ENCODE peak calls at places on chromosomes 6 and 20, in nine cellular contexts. One of them, this sample, is unnamed.

GRCh38 chr6:130202782-130203181 is 20.0 kb downstream of the SAMD3 start:
- DNase-seq in activated T-cell treated with anti-CD3 and anti-CD28 coated beads, Interleukin-2, amount 50 U/mL, for 4 hours: no peak
- DNase-seq in HTR-8/SVneo: no peak
- DNase-seq in lower leg skin: no peak
- DNase-seq in cardiac fibroblast: no peak
- DNase-seq in progenitor cell of endocrine pancreas: no peak
- DNase-seq in activated CD4-positive, CD25-positive, alpha-beta regulatory T cell: no peak
- DNase-seq in body of pancreas: no peak
- DNase-seq in NCI-H345: no peak
- DNase-seq in this sample: no peak

GRCh38 chr6:168137024-168137423 is 58.0 kb upstream of the FRMD1 start:
- DNase-seq in lower leg skin: no peak
- DNase-seq in body of pancreas: no peak
- DNase-seq in NCI-H345: no peak
- DNase-seq in progenitor cell of endocrine pancreas: no peak
- DNase-seq in HTR-8/SVneo: no peak
- DNase-seq in activated CD4-positive, CD25-positive, alpha-beta regulatory T cell: no peak
- DNase-seq in activated T-cell treated with anti-CD3 and anti-CD28 coated beads, Interleukin-2, amount 50 U/mL, for 4 hours: no peak
- DNase-seq in cardiac fibroblast: no peak
- DNase-seq in this sample: no peak

GRCh38 chr20:48404598-48404997 is 423.2 kb downstream of the PREX1 start:
- DNase-seq in NCI-H345: no peak
- DNase-seq in progenitor cell of endocrine pancreas: no peak
- DNase-seq in lower leg skin: no peak
- DNase-seq in body of pancreas: no peak
- DNase-seq in cardiac fibroblast: no peak
- DNase-seq in activated T-cell treated with anti-CD3 and anti-CD28 coated beads, Interleukin-2, amount 50 U/mL, for 4 hours: no peak
- DNase-seq in HTR-8/SVneo: no peak
- DNase-seq in activated CD4-positive, CD25-positive, alpha-beta regulatory T cell: no peak
- DNase-seq in this sample: no peak

GRCh38 chr6:134863763-134864510 is 86.0 kb downstream of the ALDH8A1 start:
- DNase-seq in body of pancreas: no peak
- DNase-seq in activated T-cell treated with anti-CD3 and anti-CD28 coated beads, Interleukin-2, amount 50 U/mL, for 4 hours: no peak
- DNase-seq in activated CD4-positive, CD25-positive, alpha-beta regulatory T cell: no peak
- DNase-seq in cardiac fibroblast: no peak
- DNase-seq in lower leg skin: no peak
- DNase-seq in NCI-H345: no peak
- DNase-seq in progenitor cell of endocrine pancreas: no peak
- DNase-seq in HTR-8/SVneo: no peak
- DNase-seq in this sample: no peak

GRCh38 chr6:37987008-37987407 is 167.5 kb downstream of the ZFAND3 start:
- DNase-seq in progenitor cell of endocrine pancreas: no peak
- DNase-seq in activated CD4-positive, CD25-positive, alpha-beta regulatory T cell: no peak
- DNase-seq in lower leg skin: no peak
- DNase-seq in activated T-cell treated with anti-CD3 and anti-CD28 coated beads, Interleukin-2, amount 50 U/mL, for 4 hours: no peak
- DNase-seq in NCI-H345: no peak
- DNase-seq in cardiac fibroblast: peak; percentile 80
- DNase-seq in body of pancreas: no peak
- DNase-seq in HTR-8/SVneo: peak; percentile 11
- DNase-seq in this sample: no peak

GRCh38 chr6:5125152-5126006 is 40.2 kb downstream of the PPP1R3G start:
- DNase-seq in activated T-cell treated with anti-CD3 and anti-CD28 coated beads, Interleukin-2, amount 50 U/mL, for 4 hours: no peak
- DNase-seq in HTR-8/SVneo: peak; percentile 54
- DNase-seq in activated CD4-positive, CD25-positive, alpha-beta regulatory T cell: no peak
- DNase-seq in body of pancreas: no peak
- DNase-seq in lower leg skin: no peak
- DNase-seq in cardiac fibroblast: peak; percentile 92
- DNase-seq in progenitor cell of endocrine pancreas: no peak
- DNase-seq in NCI-H345: no peak
- DNase-seq in this sample: no peak

GRCh38 chr6:33199687-33200233 is 705 bp downstream of the RXRB start:
- DNase-seq in cardiac fibroblast: peak; percentile 62
- DNase-seq in activated CD4-positive, CD25-positive, alpha-beta regulatory T cell: peak; percentile 71
- DNase-seq in body of pancreas: peak; percentile 84
- DNase-seq in NCI-H345: peak; percentile 81
- DNase-seq in HTR-8/SVneo: peak; percentile 74
- DNase-seq in activated T-cell treated with anti-CD3 and anti-CD28 coated beads, Interleukin-2, amount 50 U/mL, for 4 hours: peak; percentile 52
- DNase-seq in progenitor cell of endocrine pancreas: no peak
- DNase-seq in lower leg skin: no peak
- DNase-seq in this sample: peak; percentile 58

GRCh38 chr20:46681032-46681854 is 8.0 kb downstream of the TP53RK start:
- DNase-seq in NCI-H345: peak; percentile 78
- DNase-seq in activated T-cell treated with anti-CD3 and anti-CD28 coated beads, Interleukin-2, amount 50 U/mL, for 4 hours: peak; percentile 67
- DNase-seq in HTR-8/SVneo: peak; percentile 75
- DNase-seq in activated CD4-positive, CD25-positive, alpha-beta regulatory T cell: peak; percentile 9
- DNase-seq in cardiac fibroblast: peak; percentile 63
- DNase-seq in lower leg skin: peak; percentile 58
- DNase-seq in progenitor cell of endocrine pancreas: peak; percentile 49
- DNase-seq in body of pancreas: peak; percentile 80
- DNase-seq in this sample: peak; percentile 50

GRCh38 chr6:101276066-101276465 is 117.4 kb upstream of the GRIK2 start:
- DNase-seq in NCI-H345: no peak
- DNase-seq in lower leg skin: no peak
- DNase-seq in HTR-8/SVneo: no peak
- DNase-seq in body of pancreas: no peak
- DNase-seq in cardiac fibroblast: peak; percentile 24
- DNase-seq in activated T-cell treated with anti-CD3 and anti-CD28 coated beads, Interleukin-2, amount 50 U/mL, for 4 hours: no peak
- DNase-seq in progenitor cell of endocrine pancreas: no peak
- DNase-seq in activated CD4-positive, CD25-positive, alpha-beta regulatory T cell: no peak
- DNase-seq in this sample: no peak

GRCh38 chr6:160027076-160027475 is 58.2 kb downstream of the IGF2R start:
- DNase-seq in activated CD4-positive, CD25-positive, alpha-beta regulatory T cell: no peak
- DNase-seq in activated T-cell treated with anti-CD3 and anti-CD28 coated beads, Interleukin-2, amount 50 U/mL, for 4 hours: no peak
- DNase-seq in NCI-H345: no peak
- DNase-seq in lower leg skin: no peak
- DNase-seq in body of pancreas: no peak
- DNase-seq in HTR-8/SVneo: no peak
- DNase-seq in cardiac fibroblast: no peak
- DNase-seq in progenitor cell of endocrine pancreas: no peak
- DNase-seq in this sample: no peak

GRCh38 chr20:3658708-3659491 is 4.3 kb downstream of the GFRA4 start:
- DNase-seq in activated CD4-positive, CD25-positive, alpha-beta regulatory T cell: no peak
- DNase-seq in HTR-8/SVneo: no peak
- DNase-seq in lower leg skin: no peak
- DNase-seq in NCI-H345: no peak
- DNase-seq in body of pancreas: no peak
- DNase-seq in activated T-cell treated with anti-CD3 and anti-CD28 coated beads, Interleukin-2, amount 50 U/mL, for 4 hours: no peak
- DNase-seq in progenitor cell of endocrine pancreas: no peak
- DNase-seq in cardiac fibroblast: peak; percentile 14
- DNase-seq in this sample: no peak

GRCh38 chr6:160202411-160202810 is 56.2 kb downstream of the SLC22A2 start:
- DNase-seq in activated CD4-positive, CD25-positive, alpha-beta regulatory T cell: no peak
- DNase-seq in progenitor cell of endocrine pancreas: no peak
- DNase-seq in cardiac fibroblast: no peak
- DNase-seq in HTR-8/SVneo: no peak
- DNase-seq in activated T-cell treated with anti-CD3 and anti-CD28 coated beads, Interleukin-2, amount 50 U/mL, for 4 hours: no peak
- DNase-seq in lower leg skin: no peak
- DNase-seq in body of pancreas: no peak
- DNase-seq in NCI-H345: no peak
- DNase-seq in this sample: no peak

GRCh38 chr6:36660771-36661471 is 17.6 kb upstream of the CDKN1A start:
- DNase-seq in progenitor cell of endocrine pancreas: peak; percentile 48
- DNase-seq in activated CD4-positive, CD25-positive, alpha-beta regulatory T cell: no peak
- DNase-seq in activated T-cell treated with anti-CD3 and anti-CD28 coated beads, Interleukin-2, amount 50 U/mL, for 4 hours: no peak
- DNase-seq in cardiac fibroblast: no peak
- DNase-seq in HTR-8/SVneo: no peak
- DNase-seq in NCI-H345: no peak
- DNase-seq in body of pancreas: peak; percentile 65
- DNase-seq in lower leg skin: no peak
- DNase-seq in this sample: no peak

GRCh38 chr6:34584694-34585093 is 28.6 kb upstream of the SPDEF start:
- DNase-seq in activated CD4-positive, CD25-positive, alpha-beta regulatory T cell: no peak
- DNase-seq in body of pancreas: no peak
- DNase-seq in HTR-8/SVneo: no peak
- DNase-seq in activated T-cell treated with anti-CD3 and anti-CD28 coated beads, Interleukin-2, amount 50 U/mL, for 4 hours: no peak
- DNase-seq in cardiac fibroblast: no peak
- DNase-seq in lower leg skin: no peak
- DNase-seq in NCI-H345: no peak
- DNase-seq in progenitor cell of endocrine pancreas: no peak
- DNase-seq in this sample: no peak

GRCh38 chr6:56348578-56348977 is 101.2 kb upstream of the COL21A1 start:
- DNase-seq in progenitor cell of endocrine pancreas: no peak
- DNase-seq in NCI-H345: no peak
- DNase-seq in body of pancreas: no peak
- DNase-seq in activated T-cell treated with anti-CD3 and anti-CD28 coated beads, Interleukin-2, amount 50 U/mL, for 4 hours: no peak
- DNase-seq in lower leg skin: no peak
- DNase-seq in HTR-8/SVneo: no peak
- DNase-seq in cardiac fibroblast: peak; percentile 20
- DNase-seq in activated CD4-positive, CD25-positive, alpha-beta regulatory T cell: no peak
- DNase-seq in this sample: no peak

GRCh38 chr6:141269684-141270083 is 863.0 kb upstream of the GJE1 start:
- DNase-seq in progenitor cell of endocrine pancreas: no peak
- DNase-seq in NCI-H345: no peak
- DNase-seq in body of pancreas: no peak
- DNase-seq in HTR-8/SVneo: no peak
- DNase-seq in activated CD4-positive, CD25-positive, alpha-beta regulatory T cell: no peak
- DNase-seq in activated T-cell treated with anti-CD3 and anti-CD28 coated beads, Interleukin-2, amount 50 U/mL, for 4 hours: no peak
- DNase-seq in lower leg skin: no peak
- DNase-seq in cardiac fibroblast: no peak
- DNase-seq in this sample: no peak

GRCh38 chr6:31718294-31718693 is 3.1 kb downstream of the LY6G6D start:
- DNase-seq in cardiac fibroblast: no peak
- DNase-seq in activated CD4-positive, CD25-positive, alpha-beta regulatory T cell: no peak
- DNase-seq in HTR-8/SVneo: no peak
- DNase-seq in lower leg skin: no peak
- DNase-seq in body of pancreas: peak; percentile 29
- DNase-seq in activated T-cell treated with anti-CD3 and anti-CD28 coated beads, Interleukin-2, amount 50 U/mL, for 4 hours: no peak
- DNase-seq in progenitor cell of endocrine pancreas: no peak
- DNase-seq in NCI-H345: peak; percentile 51
- DNase-seq in this sample: no peak

GRCh38 chr6:13278184-13278583 is 50.2 kb downstream of the TBC1D7 start:
- DNase-seq in activated CD4-positive, CD25-positive, alpha-beta regulatory T cell: no peak
- DNase-seq in NCI-H345: no peak
- DNase-seq in cardiac fibroblast: no peak
- DNase-seq in HTR-8/SVneo: no peak
- DNase-seq in activated T-cell treated with anti-CD3 and anti-CD28 coated beads, Interleukin-2, amount 50 U/mL, for 4 hours: no peak
- DNase-seq in lower leg skin: no peak
- DNase-seq in progenitor cell of endocrine pancreas: no peak
- DNase-seq in body of pancreas: no peak
- DNase-seq in this sample: no peak

GRCh38 chr20:40467014-40467413 is 222.0 kb downstream of the MAFB start:
- DNase-seq in NCI-H345: no peak
- DNase-seq in cardiac fibroblast: no peak
- DNase-seq in activated CD4-positive, CD25-positive, alpha-beta regulatory T cell: no peak
- DNase-seq in HTR-8/SVneo: no peak
- DNase-seq in progenitor cell of endocrine pancreas: no peak
- DNase-seq in body of pancreas: no peak
- DNase-seq in lower leg skin: no peak
- DNase-seq in activated T-cell treated with anti-CD3 and anti-CD28 coated beads, Interleukin-2, amount 50 U/mL, for 4 hours: no peak
- DNase-seq in this sample: no peak

GRCh38 chr6:170434114-170434820 is 118.8 kb downstream of the PSMB1 start:
- DNase-seq in HTR-8/SVneo: peak; percentile 56
- DNase-seq in lower leg skin: no peak
- DNase-seq in activated CD4-positive, CD25-positive, alpha-beta regulatory T cell: no peak
- DNase-seq in NCI-H345: no peak
- DNase-seq in body of pancreas: no peak
- DNase-seq in progenitor cell of endocrine pancreas: no peak
- DNase-seq in activated T-cell treated with anti-CD3 and anti-CD28 coated beads, Interleukin-2, amount 50 U/mL, for 4 hours: no peak
- DNase-seq in cardiac fibroblast: no peak
- DNase-seq in this sample: no peak

GRCh38 chr6:116682334-116682712 is 1.3 kb downstream of the KPNA5 start:
- DNase-seq in progenitor cell of endocrine pancreas: no peak
- DNase-seq in activated CD4-positive, CD25-positive, alpha-beta regulatory T cell: peak; percentile 6
- DNase-seq in activated T-cell treated with anti-CD3 and anti-CD28 coated beads, Interleukin-2, amount 50 U/mL, for 4 hours: peak; percentile 28
- DNase-seq in lower leg skin: no peak
- DNase-seq in NCI-H345: no peak
- DNase-seq in HTR-8/SVneo: no peak
- DNase-seq in body of pancreas: peak; percentile 13
- DNase-seq in cardiac fibroblast: peak; percentile 56
- DNase-seq in this sample: no peak

GRCh38 chr6:30752164-30752927 is 8.0 kb upstream of the IER3 start:
- DNase-seq in NCI-H345: no peak
- DNase-seq in progenitor cell of endocrine pancreas: no peak
- DNase-seq in activated T-cell treated with anti-CD3 and anti-CD28 coated beads, Interleukin-2, amount 50 U/mL, for 4 hours: no peak
- DNase-seq in activated CD4-positive, CD25-positive, alpha-beta regulatory T cell: no peak
- DNase-seq in body of pancreas: peak; percentile 57
- DNase-seq in lower leg skin: peak; percentile 96
- DNase-seq in HTR-8/SVneo: peak; percentile 93
- DNase-seq in cardiac fibroblast: peak; percentile 100
- DNase-seq in this sample: no peak

GRCh38 chr6:125742433-125743120 is 6.9 kb upstream of the HEY2 start:
- DNase-seq in activated T-cell treated with anti-CD3 and anti-CD28 coated beads, Interleukin-2, amount 50 U/mL, for 4 hours: no peak
- DNase-seq in activated CD4-positive, CD25-positive, alpha-beta regulatory T cell: no peak
- DNase-seq in cardiac fibroblast: no peak
- DNase-seq in lower leg skin: no peak
- DNase-seq in HTR-8/SVneo: no peak
- DNase-seq in body of pancreas: no peak
- DNase-seq in progenitor cell of endocrine pancreas: no peak
- DNase-seq in NCI-H345: peak; percentile 10
- DNase-seq in this sample: no peak

GRCh38 chr20:44500221-44500620 is 21.6 kb downstream of the SERINC3 start:
- DNase-seq in cardiac fibroblast: no peak
- DNase-seq in activated CD4-positive, CD25-positive, alpha-beta regulatory T cell: no peak
- DNase-seq in HTR-8/SVneo: no peak
- DNase-seq in lower leg skin: no peak
- DNase-seq in activated T-cell treated with anti-CD3 and anti-CD28 coated beads, Interleukin-2, amount 50 U/mL, for 4 hours: no peak
- DNase-seq in progenitor cell of endocrine pancreas: no peak
- DNase-seq in NCI-H345: no peak
- DNase-seq in body of pancreas: no peak
- DNase-seq in this sample: no peak

GRCh38 chr6:23650676-23651075 is 475.3 kb upstream of the NRSN1 start:
- DNase-seq in progenitor cell of endocrine pancreas: no peak
- DNase-seq in activated T-cell treated with anti-CD3 and anti-CD28 coated beads, Interleukin-2, amount 50 U/mL, for 4 hours: no peak
- DNase-seq in lower leg skin: no peak
- DNase-seq in body of pancreas: peak; percentile 7
- DNase-seq in activated CD4-positive, CD25-positive, alpha-beta regulatory T cell: no peak
- DNase-seq in cardiac fibroblast: no peak
- DNase-seq in NCI-H345: no peak
- DNase-seq in HTR-8/SVneo: no peak
- DNase-seq in this sample: no peak

GRCh38 chr6:168563656-168564055 is 122.7 kb downstream of the SMOC2 start:
- DNase-seq in NCI-H345: no peak
- DNase-seq in body of pancreas: no peak
- DNase-seq in activated CD4-positive, CD25-positive, alpha-beta regulatory T cell: no peak
- DNase-seq in HTR-8/SVneo: no peak
- DNase-seq in lower leg skin: no peak
- DNase-seq in cardiac fibroblast: no peak
- DNase-seq in activated T-cell treated with anti-CD3 and anti-CD28 coated beads, Interleukin-2, amount 50 U/mL, for 4 hours: no peak
- DNase-seq in progenitor cell of endocrine pancreas: no peak
- DNase-seq in this sample: no peak

GRCh38 chr20:1632228-1632577 is 12.4 kb upstream of the SIRPB1 start:
- DNase-seq in HTR-8/SVneo: no peak
- DNase-seq in activated T-cell treated with anti-CD3 and anti-CD28 coated beads, Interleukin-2, amount 50 U/mL, for 4 hours: peak; percentile 18
- DNase-seq in body of pancreas: no peak
- DNase-seq in cardiac fibroblast: no peak
- DNase-seq in activated CD4-positive, CD25-positive, alpha-beta regulatory T cell: no peak
- DNase-seq in NCI-H345: no peak
- DNase-seq in lower leg skin: no peak
- DNase-seq in progenitor cell of endocrine pancreas: no peak
- DNase-seq in this sample: no peak

GRCh38 chr20:41095110-41095969 is 42.0 kb upstream of the PLCG1 start:
- DNase-seq in cardiac fibroblast: peak; percentile 74
- DNase-seq in activated T-cell treated with anti-CD3 and anti-CD28 coated beads, Interleukin-2, amount 50 U/mL, for 4 hours: peak; percentile 50
- DNase-seq in lower leg skin: no peak
- DNase-seq in body of pancreas: peak; percentile 61
- DNase-seq in NCI-H345: peak; percentile 61
- DNase-seq in progenitor cell of endocrine pancreas: no peak
- DNase-seq in HTR-8/SVneo: peak; percentile 85
- DNase-seq in activated CD4-positive, CD25-positive, alpha-beta regulatory T cell: no peak
- DNase-seq in this sample: peak; percentile 46

This sample was measured in CD4-positive, alpha-beta T cell.